ENCODE peak calls at places on chromosomes 1 and 21, in six cellular contexts. P is GM12865, U is suprapubic skin, Q is HCT116, J is ovary, T is psoas muscle. N is an unnamed sample.

GRCh38 chr1:245258271-245258920 is 103.6 kb downstream of the KIF26B start:
- DNase-seq in P (no peak), U (no peak), Q (no peak), J (no peak), T (no peak), N (peak)

GRCh38 chr1:56644941-56645662 is at the start of gene PRKAA2:
- DNase-seq in P (peak), U (no peak), Q (no peak), J (peak), T (peak), N (no peak)

GRCh38 chr1:68826861-68827260 is 330.0 kb upstream of the DEPDC1 start:
- DNase-seq in P (no peak), U (no peak), Q (no peak), J (no peak), T (no peak), N (no peak)

GRCh38 chr21:45156459-45156858 is 82.1 kb downstream of the ADARB1 start:
- DNase-seq in P (no peak), U (peak), Q (no peak), J (no peak), T (no peak), N (peak)

GRCh38 chr1:169142129-169142528 is 35.6 kb downstream of the ATP1B1 start:
- DNase-seq in P (no peak), U (no peak), Q (no peak), J (no peak), T (no peak), N (no peak)

GRCh38 chr1:156912310-156912709 is 8.1 kb upstream of the LRRC71 start:
- DNase-seq in P (no peak), U (no peak), Q (no peak), J (no peak), T (peak), N (no peak)

GRCh38 chr1:96522927-96523326 is 198.7 kb upstream of the PTBP2 start:
- DNase-seq in P (no peak), U (no peak), Q (no peak), J (no peak), T (no peak), N (no peak)

GRCh38 chr1:58397187-58397820 is 149.2 kb downstream of the OMA1 start:
- DNase-seq in P (no peak), U (no peak), Q (no peak), J (no peak), T (no peak), N (no peak)

GRCh38 chr1:187691439-187691838 is 862.7 kb downstream of the PLA2G4A start:
- DNase-seq in P (no peak), U (no peak), Q (peak), J (no peak), T (no peak), N (no peak)

GRCh38 chr1:180098242-180098995 is 56.2 kb upstream of the QSOX1 start:
- DNase-seq in P (no peak), U (no peak), Q (no peak), J (peak), T (no peak), N (no peak)

GRCh38 chr1:155307247-155307740 is 1.4 kb upstream of the FDPS start:
- DNase-seq in P (peak), U (no peak), Q (no peak), J (no peak), T (no peak), N (no peak)

GRCh38 chr1:109821221-109821669 is 57.5 kb upstream of the EPS8L3 start:
- DNase-seq in P (no peak), U (peak), Q (no peak), J (peak), T (peak), N (peak)

GRCh38 chr1:87905651-87906050 is 577.0 kb downstream of the LMO4 start:
- DNase-seq in P (no peak), U (no peak), Q (no peak), J (no peak), T (no peak), N (no peak)

GRCh38 chr1:39576016-39576657 is 453 bp downstream of the PABPC4 start:
- DNase-seq in P (no peak), U (no peak), Q (no peak), J (peak), T (peak), N (no peak)

GRCh38 chr1:56551691-56552090 is 27.7 kb downstream of the PLPP3 start:
- DNase-seq in P (no peak), U (no peak), Q (no peak), J (no peak), T (no peak), N (no peak)

GRCh38 chr1:193368302-193368701 is 181.9 kb upstream of the B3GALT2 start:
- DNase-seq in P (peak), U (no peak), Q (no peak), J (no peak), T (no peak), N (no peak)

GRCh38 chr1:218473527-218473926 is 128.4 kb downstream of the TGFB2 start:
- DNase-seq in P (no peak), U (no peak), Q (no peak), J (no peak), T (no peak), N (no peak)

GRCh38 chr1:198559362-198559761 is 18.9 kb upstream of the ATP6V1G3 start:
- DNase-seq in P (no peak), U (no peak), Q (no peak), J (no peak), T (no peak), N (no peak)

GRCh38 chr1:35031103-35031452 is 667 bp downstream of the ZMYM6 start:
- DNase-seq in P (peak), U (no peak), Q (no peak), J (peak), T (peak), N (no peak)

GRCh38 chr1:182389619-182390047 is 2.0 kb downstream of the GLUL start:
- DNase-seq in P (peak), U (no peak), Q (no peak), J (no peak), T (no peak), N (no peak)

GRCh38 chr1:188778578-188778977 is 1699.1 kb downstream of the BRINP3 start:
- DNase-seq in P (no peak), U (no peak), Q (no peak), J (no peak), T (no peak), N (no peak)

GRCh38 chr1:109483658-109484518 is at the start of gene ATXN7L2:
- DNase-seq in P (peak), U (peak), Q (peak), J (peak), T (peak), N (peak)

GRCh38 chr1:110606784-110607662 is 865 bp upstream of the KCNA2 start:
- DNase-seq in P (no peak), U (no peak), Q (no peak), J (no peak), T (no peak), N (no peak)

GRCh38 chr1:67213164-67213563 is 46.9 kb downstream of the IL23R start:
- DNase-seq in P (peak), U (no peak), Q (peak), J (no peak), T (no peak), N (no peak)

GRCh38 chr1:205584732-205585131 is 47.1 kb downstream of the ELK4 start:
- DNase-seq in P (no peak), U (peak), Q (no peak), J (no peak), T (peak), N (no peak)

GRCh38 chr1:53573931-53574330 is 114.7 kb downstream of the DMRTB1 start:
- DNase-seq in P (no peak), U (no peak), Q (no peak), J (no peak), T (no peak), N (no peak)

GRCh38 chr1:44842763-44843655 is at the start of gene PTCH2:
- DNase-seq in P (peak), U (peak), Q (no peak), J (peak), T (peak), N (no peak)

GRCh38 chr1:63557365-63557987 is 34.2 kb downstream of the EFCAB7 start:
- DNase-seq in P (peak), U (no peak), Q (peak), J (no peak), T (no peak), N (no peak)
- TF ChIP-seq CTCF in P (peak), U (no peak), Q (peak), J (no peak), T (peak), N (peak)

GRCh38 chr1:77948841-77949424 is 29.9 kb downstream of the FUBP1 start:
- DNase-seq in P (peak), U (no peak), Q (peak), J (no peak), T (no peak), N (no peak)
- TF ChIP-seq CTCF in P (peak), U (no peak), Q (peak), J (no peak), T (peak), N (peak)

GRCh38 chr1:31936966-31937299 is 1.2 kb downstream of the PTP4A2 start:
- DNase-seq in P (no peak), U (no peak), Q (no peak), J (no peak), T (no peak), N (no peak)

GRCh38 chr1:31936278-31936965 is 1.7 kb downstream of the PTP4A2 start:
- DNase-seq in P (peak), U (no peak), Q (no peak), J (no peak), T (no peak), N (no peak)

GRCh38 chr1:31938184-31938975 is at the start of gene PTP4A2:
- DNase-seq in P (peak), U (peak), Q (peak), J (peak), T (peak), N (peak)

GRCh38 chr1:31937300-31938183 is 626 bp downstream of the PTP4A2 start:
- DNase-seq in P (peak), U (peak), Q (no peak), J (peak), T (peak), N (peak)

GRCh38 chr1:31939484-31940329 is 1.5 kb upstream of the PTP4A2 start:
- DNase-seq in P (peak), U (no peak), Q (peak), J (peak), T (peak), N (no peak)
- TF ChIP-seq CTCF in P (peak), U (peak), Q (peak), J (peak), T (peak), N (peak)

GRCh38 chr1:221392453-221392852 is 349.4 kb downstream of the DUSP10 start:
- DNase-seq in P (no peak), U (peak), Q (no peak), J (no peak), T (peak), N (peak)
- TF ChIP-seq CTCF in P (no peak), U (no peak), Q (no peak), J (no peak), T (no peak), N (no peak)

DNA sequence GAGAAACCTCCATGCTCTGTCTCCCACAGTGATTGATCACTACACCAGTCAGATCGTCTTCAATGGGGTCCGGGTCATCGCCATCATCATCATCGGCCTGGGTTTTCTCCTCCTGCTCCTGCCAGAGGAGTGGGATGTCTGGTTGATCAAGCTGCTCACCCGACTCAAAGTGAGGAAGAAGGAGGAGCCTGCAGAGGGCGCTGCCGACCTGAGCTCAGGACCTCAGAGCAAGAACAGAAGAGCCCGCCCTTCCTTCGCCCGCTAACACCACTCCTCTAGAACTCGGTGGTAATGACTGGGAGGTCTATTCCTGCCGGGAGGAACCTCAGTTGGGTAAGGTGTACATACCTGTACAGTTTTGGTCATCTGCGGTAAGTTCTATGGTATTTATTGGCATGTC is 50.3 kb upstream of the COA6 start:
- DNase-seq in P (peak), U (no peak), Q (peak), J (no peak), T (no peak), N (no peak)
- TF ChIP-seq CTCF in P (peak), U (no peak), Q (peak), J (no peak), T (no peak), N (no peak)

GRCh38 chr21:28066051-28066450 is 926.6 kb downstream of the LTN1 start:
- DNase-seq in P (no peak), U (no peak), Q (no peak), J (no peak), T (no peak), N (no peak)

GRCh38 chr21:28067015-28067414 is 925.7 kb downstream of the LTN1 start:
- DNase-seq in P (no peak), U (no peak), Q (no peak), J (no peak), T (no peak), N (no peak)

GRCh38 chr21:28069446-28069845 is 923.2 kb downstream of the LTN1 start:
- DNase-seq in P (no peak), U (no peak), Q (no peak), J (no peak), T (no peak), N (no peak)

GRCh38 chr21:28072601-28073000 is 920.1 kb downstream of the LTN1 start:
- DNase-seq in P (no peak), U (no peak), Q (no peak), J (no peak), T (no peak), N (no peak)

GRCh38 chr21:28068455-28069358 is 924.0 kb downstream of the LTN1 start:
- DNase-seq in P (no peak), U (no peak), Q (no peak), J (no peak), T (peak), N (no peak)
- TF ChIP-seq CTCF in P (no peak), U (no peak), Q (no peak), J (no peak), T (no peak), N (no peak)

GRCh38 chr1:38128926-38129453 is 82.4 kb upstream of the POU3F1 start:
- DNase-seq in P (no peak), U (no peak), Q (no peak), J (no peak), T (no peak), N (no peak)

GRCh38 chr1:38128511-38128910 is 81.9 kb upstream of the POU3F1 start:
- DNase-seq in P (no peak), U (no peak), Q (no peak), J (no peak), T (no peak), N (no peak)

GRCh38 chr1:38129971-38130370 is 83.4 kb upstream of the POU3F1 start:
- DNase-seq in P (no peak), U (no peak), Q (no peak), J (no peak), T (no peak), N (no peak)

GRCh38 chr1:38131024-38131585 is 84.5 kb upstream of the POU3F1 start:
- DNase-seq in P (no peak), U (no peak), Q (no peak), J (no peak), T (no peak), N (no peak)

DNA sequence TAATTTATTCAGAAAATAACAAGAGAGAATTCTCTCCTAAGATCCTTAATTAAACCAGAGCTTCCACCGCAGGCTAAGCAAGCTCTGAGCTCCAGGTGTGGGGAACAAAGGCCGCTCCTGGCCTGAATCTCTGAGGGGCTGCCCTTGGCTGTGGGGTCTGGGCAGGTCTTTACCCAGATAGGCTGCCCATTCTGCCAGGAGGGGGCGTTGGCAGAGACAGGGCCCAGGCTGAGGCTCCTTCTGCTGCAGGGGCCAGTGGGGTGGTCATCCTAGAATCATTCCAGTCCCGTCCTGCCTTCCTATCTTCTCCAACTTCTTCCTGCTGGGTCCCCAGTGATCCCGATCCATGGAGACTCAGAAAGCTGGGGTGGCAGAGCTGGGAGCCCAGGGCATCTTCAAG is 82.9 kb upstream of the POU3F1 start:
- DNase-seq in P (no peak), U (no peak), Q (no peak), J (no peak), T (no peak), N (no peak)
- TF ChIP-seq CTCF in P (peak), U (no peak), Q (peak), J (no peak), T (no peak), N (no peak)

GRCh38 chr1:173715538-173715844 is 710 bp downstream of the KLHL20 start:
- DNase-seq in P (no peak), U (no peak), Q (no peak), J (no peak), T (no peak), N (no peak)

GRCh38 chr1:173717238-173717637 is 2.5 kb downstream of the KLHL20 start:
- DNase-seq in P (no peak), U (no peak), Q (no peak), J (no peak), T (no peak), N (no peak)

GRCh38 chr1:173714441-173714758 is 381 bp upstream of the KLHL20 start:
- DNase-seq in P (no peak), U (no peak), Q (no peak), J (no peak), T (no peak), N (no peak)

DNA sequence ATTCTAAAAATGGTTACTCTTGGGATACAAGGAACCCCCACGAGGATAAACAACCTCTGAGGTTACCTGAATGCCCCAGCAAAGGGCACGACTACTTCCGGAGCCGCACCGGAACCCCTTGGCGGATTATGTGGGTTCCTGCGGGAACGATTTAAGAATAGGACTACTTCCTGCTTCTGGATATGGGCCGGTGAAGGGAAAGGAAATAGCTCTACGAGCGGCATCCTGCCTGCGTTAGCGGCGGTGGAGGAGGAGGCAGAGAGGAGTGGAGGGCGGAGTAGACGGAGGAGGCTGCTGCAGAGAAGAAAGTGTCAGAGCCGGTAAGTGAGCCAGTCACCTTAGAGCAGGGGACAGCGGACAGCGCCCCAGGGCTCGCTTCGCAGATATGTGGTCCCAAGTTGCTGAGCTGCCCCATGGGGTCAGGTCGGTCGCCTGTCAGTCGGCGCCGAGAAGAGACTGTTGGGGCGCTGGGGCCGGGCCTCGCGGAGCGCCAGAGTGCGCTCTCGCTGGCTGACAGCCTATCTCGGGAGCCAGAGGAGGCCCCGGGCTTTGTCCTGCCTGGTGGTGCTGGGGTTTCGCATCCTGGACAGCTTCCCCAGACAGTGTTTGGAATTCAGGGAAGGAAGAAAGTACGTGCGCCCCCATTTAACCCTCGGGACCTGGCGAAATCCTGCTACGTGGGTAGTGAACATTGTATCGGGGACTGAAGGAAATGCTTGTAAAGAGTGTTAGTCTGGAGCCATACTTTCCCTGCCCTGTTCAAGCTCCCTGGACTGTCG is at the start of gene KLHL20:
- DNase-seq in P (peak), U (peak), Q (peak), J (peak), T (peak), N (peak)
- TF ChIP-seq CTCF in P (no peak), U (no peak), Q (no peak), J (no peak), T (no peak), N (no peak)

GRCh38 chr1:18879791-18880309 is 20.4 kb upstream of the TAS1R2 start:
- DNase-seq in P (no peak), U (no peak), Q (no peak), J (no peak), T (no peak), N (no peak)

GRCh38 chr1:18877282-18877681 is 17.8 kb upstream of the TAS1R2 start:
- DNase-seq in P (no peak), U (no peak), Q (no peak), J (no peak), T (no peak), N (no peak)

GRCh38 chr1:18879221-18879790 is 19.8 kb upstream of the TAS1R2 start:
- DNase-seq in P (no peak), U (no peak), Q (no peak), J (no peak), T (no peak), N (no peak)

GRCh38 chr1:18880585-18880984 is 21.1 kb upstream of the TAS1R2 start:
- DNase-seq in P (no peak), U (no peak), Q (no peak), J (no peak), T (no peak), N (no peak)

DNA sequence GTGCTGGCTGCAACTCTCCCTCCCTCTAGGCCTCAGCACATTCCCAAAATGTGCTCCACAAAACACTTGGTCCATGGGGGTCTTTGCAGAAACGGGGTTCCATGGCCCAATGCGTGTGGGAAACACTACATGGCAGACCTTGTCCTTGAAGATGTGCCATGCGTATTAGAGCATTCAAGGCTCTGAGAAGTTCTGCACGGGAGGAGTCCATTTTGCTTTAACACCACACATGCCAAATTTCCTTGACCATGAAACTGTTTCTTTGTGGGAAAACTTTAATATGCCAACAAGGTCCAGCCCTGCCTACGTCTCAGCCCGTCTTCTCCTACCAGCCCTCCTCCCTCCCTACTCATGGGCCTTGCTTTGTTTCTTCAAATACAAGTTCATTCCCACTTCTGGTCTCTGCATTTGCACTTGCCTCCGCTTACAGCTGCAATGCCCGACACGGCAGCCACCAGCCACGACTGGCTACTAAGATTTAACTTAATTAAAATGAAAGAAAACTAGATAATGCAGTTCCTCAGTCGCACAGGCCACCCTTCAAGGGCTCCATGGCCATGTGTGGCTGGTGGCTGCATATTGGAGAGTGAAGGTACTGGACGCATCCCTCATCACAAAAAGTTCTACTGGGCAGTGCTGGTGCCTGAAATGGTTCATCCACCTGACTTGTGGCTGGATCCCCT is 19.2 kb upstream of the TAS1R2 start:
- DNase-seq in P (no peak), U (no peak), Q (no peak), J (no peak), T (no peak), N (no peak)
- TF ChIP-seq CTCF in P (no peak), U (no peak), Q (no peak), J (no peak), T (no peak), N (no peak)

GRCh38 chr1:204152310-204153044 is 633 bp upstream of the ETNK2 start:
- DNase-seq in P (no peak), U (no peak), Q (no peak), J (no peak), T (no peak), N (no peak)
- TF ChIP-seq CTCF in P (no peak), U (no peak), Q (no peak), J (no peak), T (no peak), N (no peak)